ENCODE peak calls at places on chromosomes 1 and 21, in four cellular contexts. One of them, this sample, is unnamed.
A peak's percentile ranks its signal among the peaks of the same experiment; 100 is the strongest.

GRCh38 chr21:15943009-15943666 is 213.4 kb downstream of the USP25 start:
- DNase-seq in mesenchymal stem cell: no peak
- DNase-seq in trophoblast cell: no peak
- DNase-seq in H9: no peak
- DNase-seq in this sample: no peak

GRCh38 chr1:29379438-29380073 is 143.2 kb downstream of the PTPRU start:
- DNase-seq in mesenchymal stem cell: peak; percentile 15
- DNase-seq in H9: peak; percentile 61
- DNase-seq in trophoblast cell: peak; percentile 44
- DNase-seq in this sample: peak; percentile 42

GRCh38 chr1:112674440-112674985 is at the start of gene MOV10:
- DNase-seq in H9: peak; percentile 77
- DNase-seq in trophoblast cell: peak; percentile 73
- DNase-seq in mesenchymal stem cell: peak; percentile 88
- DNase-seq in this sample: peak; percentile 63

GRCh38 chr1:40182956-40183710 is 21.9 kb downstream of the RLF start:
- DNase-seq in H9: no peak
- DNase-seq in mesenchymal stem cell: peak; percentile 55
- DNase-seq in trophoblast cell: peak; percentile 32
- DNase-seq in this sample: no peak

GRCh38 chr1:154862927-154863701 is 7.0 kb downstream of the KCNN3 start:
- DNase-seq in H9: no peak
- DNase-seq in trophoblast cell: no peak
- DNase-seq in mesenchymal stem cell: no peak
- DNase-seq in this sample: no peak

GRCh38 chr1:37650173-37650572 is 15.5 kb upstream of the RSPO1 start:
- DNase-seq in H9: no peak
- DNase-seq in mesenchymal stem cell: no peak
- DNase-seq in trophoblast cell: no peak
- DNase-seq in this sample: no peak

GRCh38 chr1:149962039-149962647 is 25.5 kb upstream of the MTMR11 start:
- DNase-seq in trophoblast cell: peak; percentile 88
- DNase-seq in H9: peak; percentile 41
- DNase-seq in mesenchymal stem cell: peak; percentile 81
- DNase-seq in this sample: peak; percentile 41

GRCh38 chr1:221849110-221849509 is 107.2 kb upstream of the DUSP10 start:
- DNase-seq in H9: no peak
- DNase-seq in mesenchymal stem cell: no peak
- DNase-seq in trophoblast cell: peak; percentile 38
- DNase-seq in this sample: no peak

GRCh38 chr1:219813344-219813743 is 115.0 kb downstream of the SLC30A10 start:
- DNase-seq in trophoblast cell: no peak
- DNase-seq in mesenchymal stem cell: no peak
- DNase-seq in H9: no peak
- DNase-seq in this sample: no peak

GRCh38 chr1:77824083-77824482 is 44.6 kb downstream of the MIGA1 start:
- DNase-seq in H9: no peak
- DNase-seq in trophoblast cell: peak; percentile 72
- DNase-seq in mesenchymal stem cell: peak; percentile 28
- DNase-seq in this sample: no peak

GRCh38 chr1:21865609-21865942 is 53.5 kb downstream of the LDLRAD2 start:
- DNase-seq in H9: no peak
- DNase-seq in mesenchymal stem cell: no peak
- DNase-seq in trophoblast cell: no peak
- DNase-seq in this sample: no peak

GRCh38 chr1:19750101-19750881 is 49.4 kb downstream of the TMCO4 start:
- DNase-seq in mesenchymal stem cell: no peak
- DNase-seq in trophoblast cell: no peak
- DNase-seq in H9: no peak
- DNase-seq in this sample: no peak

GRCh38 chr1:65955503-65955902 is 162.8 kb downstream of the PDE4B start:
- DNase-seq in mesenchymal stem cell: no peak
- DNase-seq in trophoblast cell: no peak
- DNase-seq in H9: no peak
- DNase-seq in this sample: no peak

GRCh38 chr1:38489844-38490270 is 369.7 kb downstream of the RRAGC start:
- DNase-seq in H9: peak; percentile 98
- DNase-seq in trophoblast cell: peak; percentile 26
- DNase-seq in mesenchymal stem cell: no peak
- DNase-seq in this sample: no peak

GRCh38 chr21:44428281-44428942 is 26.9 kb upstream of the LRRC3 start:
- DNase-seq in mesenchymal stem cell: peak; percentile 2
- DNase-seq in H9: peak; percentile 88
- DNase-seq in trophoblast cell: peak; percentile 71
- DNase-seq in this sample: no peak

GRCh38 chr1:233016798-233017197 is 66.4 kb downstream of the NTPCR start:
- DNase-seq in mesenchymal stem cell: peak; percentile 57
- DNase-seq in trophoblast cell: no peak
- DNase-seq in H9: no peak
- DNase-seq in this sample: no peak

GRCh38 chr1:160519542-160520435 is 3.3 kb downstream of the SLAMF6 start:
- DNase-seq in trophoblast cell: peak; percentile 59
- DNase-seq in mesenchymal stem cell: no peak
- DNase-seq in H9: no peak
- DNase-seq in this sample: no peak

GRCh38 chr1:210024996-210025395 is 87.0 kb downstream of the SYT14 start:
- DNase-seq in H9: peak; percentile 48
- DNase-seq in trophoblast cell: no peak
- DNase-seq in mesenchymal stem cell: no peak
- DNase-seq in this sample: no peak

GRCh38 chr1:64019818-64020217 is 183.6 kb upstream of the UBE2U start:
- DNase-seq in H9: no peak
- DNase-seq in mesenchymal stem cell: peak; percentile 83
- DNase-seq in trophoblast cell: peak; percentile 62
- DNase-seq in this sample: no peak

GRCh38 chr1:94537254-94537653 is 4.3 kb downstream of the F3 start:
- DNase-seq in trophoblast cell: no peak
- DNase-seq in H9: no peak
- DNase-seq in mesenchymal stem cell: no peak
- DNase-seq in this sample: no peak

GRCh38 chr1:66250483-66250882 is 283.5 kb upstream of the SGIP1 start:
- DNase-seq in H9: no peak
- DNase-seq in trophoblast cell: peak; percentile 45
- DNase-seq in mesenchymal stem cell: peak; percentile 74
- DNase-seq in this sample: no peak

GRCh38 chr1:54290443-54291184 is 90.6 kb downstream of the MRPL37 start:
- DNase-seq in mesenchymal stem cell: peak; percentile 83
- DNase-seq in H9: no peak
- DNase-seq in trophoblast cell: no peak
- DNase-seq in this sample: no peak

GRCh38 chr1:180345148-180345547 is 115.1 kb downstream of the LHX4 start:
- DNase-seq in mesenchymal stem cell: no peak
- DNase-seq in trophoblast cell: no peak
- DNase-seq in H9: no peak
- DNase-seq in this sample: no peak

GRCh38 chr1:8631163-8631562 is 186.3 kb downstream of the RERE start:
- DNase-seq in mesenchymal stem cell: peak; percentile 38
- DNase-seq in H9: no peak
- DNase-seq in trophoblast cell: peak; percentile 19
- DNase-seq in this sample: no peak

GRCh38 chr1:223712184-223712855 is at the start of gene CAPN2:
- DNase-seq in mesenchymal stem cell: peak; percentile 89
- DNase-seq in H9: peak; percentile 72
- DNase-seq in trophoblast cell: peak; percentile 90
- DNase-seq in this sample: peak; percentile 64

GRCh38 chr1:219027161-219027673 is 146.5 kb upstream of the LYPLAL1 start:
- DNase-seq in H9: no peak
- DNase-seq in trophoblast cell: no peak
- DNase-seq in mesenchymal stem cell: no peak
- DNase-seq in this sample: no peak

GRCh38 chr1:6254691-6255090 is 6.2 kb downstream of the GPR153 start:
- DNase-seq in mesenchymal stem cell: no peak
- DNase-seq in H9: no peak
- DNase-seq in trophoblast cell: no peak
- DNase-seq in this sample: no peak

GRCh38 chr1:180231506-180232420 is 1.7 kb downstream of the LHX4 start:
- DNase-seq in H9: peak; percentile 76
- DNase-seq in trophoblast cell: peak; percentile 42
- DNase-seq in mesenchymal stem cell: peak; percentile 53
- DNase-seq in this sample: no peak

GRCh38 chr1:42756956-42757891 is 9.6 kb downstream of the P3H1 start:
- DNase-seq in H9: peak; percentile 70
- DNase-seq in mesenchymal stem cell: peak; percentile 81
- DNase-seq in trophoblast cell: peak; percentile 82
- DNase-seq in this sample: peak; percentile 43

GRCh38 chr1:2545754-2546514 is 10.2 kb upstream of the TNFRSF14 start:
- DNase-seq in trophoblast cell: peak; percentile 90
- DNase-seq in mesenchymal stem cell: peak; percentile 87
- DNase-seq in H9: peak; percentile 97
- DNase-seq in this sample: peak; percentile 91

GRCh38 chr1:2544875-2545638 is 11.1 kb upstream of the TNFRSF14 start:
- DNase-seq in H9: no peak
- DNase-seq in trophoblast cell: peak; percentile 89
- DNase-seq in mesenchymal stem cell: no peak
- DNase-seq in this sample: peak; percentile 78

GRCh38 chr1:2546515-2547209 is 9.5 kb upstream of the TNFRSF14 start:
- DNase-seq in trophoblast cell: peak; percentile 77
- DNase-seq in H9: peak; percentile 94
- DNase-seq in mesenchymal stem cell: peak; percentile 85
- DNase-seq in this sample: peak; percentile 70

GRCh38 chr1:2548068-2548589 is 8.0 kb upstream of the TNFRSF14 start:
- DNase-seq in trophoblast cell: peak; percentile 88
- DNase-seq in mesenchymal stem cell: peak; percentile 63
- DNase-seq in H9: peak; percentile 91
- DNase-seq in this sample: peak; percentile 76

GRCh38 chr1:2547210-2548067 is 8.7 kb upstream of the TNFRSF14 start:
- DNase-seq in trophoblast cell: peak; percentile 13
- DNase-seq in H9: no peak
- DNase-seq in mesenchymal stem cell: no peak
- DNase-seq in this sample: no peak
- H4K8ac ChIP-seq in trophoblast cell: no peak overlapping the region
- H4K8ac ChIP-seq in H9: no peak overlapping the region
- H4K8ac ChIP-seq in mesenchymal stem cell: peak overlapping the region; percentile 71
- H4K8ac ChIP-seq in this sample: no peak overlapping the region

GRCh38 chr1:32540589-32540988 is 1.4 kb downstream of the ZBTB8A start:
- DNase-seq in mesenchymal stem cell: peak; percentile 5
- DNase-seq in trophoblast cell: no peak
- DNase-seq in H9: no peak
- DNase-seq in this sample: no peak

GRCh38 chr1:32539584-32540571 is 651 bp downstream of the ZBTB8A start:
- DNase-seq in mesenchymal stem cell: peak; percentile 51
- DNase-seq in H9: peak; percentile 46
- DNase-seq in trophoblast cell: peak; percentile 65
- DNase-seq in this sample: peak; percentile 45

GRCh38 chr1:32536764-32537163 is 2.5 kb upstream of the ZBTB8A start:
- DNase-seq in trophoblast cell: peak; percentile 75
- DNase-seq in mesenchymal stem cell: no peak
- DNase-seq in H9: no peak
- DNase-seq in this sample: no peak

GRCh38 chr1:32541064-32541566 is 1.9 kb downstream of the ZBTB8A start:
- DNase-seq in mesenchymal stem cell: no peak
- DNase-seq in trophoblast cell: no peak
- DNase-seq in H9: no peak
- DNase-seq in this sample: no peak

GRCh38 chr1:32538887-32539583 is at the start of gene ZBTB8A:
- DNase-seq in H9: peak; percentile 67
- DNase-seq in trophoblast cell: peak; percentile 72
- DNase-seq in mesenchymal stem cell: peak; percentile 76
- DNase-seq in this sample: peak; percentile 44
- H4K91ac ChIP-seq in H9: no peak within 1 kb of the TSS
- H4K91ac ChIP-seq in trophoblast cell: peak within 1 kb of the TSS; percentile 91
- H4K91ac ChIP-seq in mesenchymal stem cell: peak within 1 kb of the TSS; percentile 55
- H4K91ac ChIP-seq in this sample: no peak within 1 kb of the TSS

GRCh38 chr1:172918478-172918877 is 132.3 kb downstream of the TNFSF18 start:
- DNase-seq in trophoblast cell: no peak
- DNase-seq in H9: no peak
- DNase-seq in mesenchymal stem cell: no peak
- DNase-seq in this sample: no peak

GRCh38 chr1:172915276-172915675 is 135.5 kb downstream of the TNFSF18 start:
- DNase-seq in trophoblast cell: no peak
- DNase-seq in mesenchymal stem cell: no peak
- DNase-seq in H9: no peak
- DNase-seq in this sample: no peak

GRCh38 chr1:172914517-172915144 is 136.1 kb downstream of the TNFSF18 start:
- DNase-seq in trophoblast cell: no peak
- DNase-seq in mesenchymal stem cell: peak; percentile 87
- DNase-seq in H9: no peak
- DNase-seq in this sample: no peak

GRCh38 chr1:172916126-172916525 is 134.6 kb downstream of the TNFSF18 start:
- DNase-seq in trophoblast cell: no peak
- DNase-seq in H9: no peak
- DNase-seq in mesenchymal stem cell: no peak
- DNase-seq in this sample: no peak

GRCh38 chr1:172917972-172918371 is 132.8 kb downstream of the TNFSF18 start:
- DNase-seq in H9: no peak
- DNase-seq in trophoblast cell: peak; percentile 86
- DNase-seq in mesenchymal stem cell: peak; percentile 89
- DNase-seq in this sample: no peak
- H3K4me1 ChIP-seq in H9: no peaks in the 10 kb centered on the region
- H3K4me1 ChIP-seq in trophoblast cell: peaks cover 2% of the 10 kb centered on the region
- H3K4me1 ChIP-seq in mesenchymal stem cell: peaks cover 1% of the 10 kb centered on the region
- H3K4me1 ChIP-seq in this sample: no peaks in the 10 kb centered on the region

GRCh38 chr1:200028586-200029034 is 1.1 kb downstream of the NR5A2 start:
- DNase-seq in trophoblast cell: no peak
- DNase-seq in H9: no peak
- DNase-seq in mesenchymal stem cell: peak; percentile 12
- DNase-seq in this sample: peak; percentile 20
- H4K8ac ChIP-seq in trophoblast cell: no peak overlapping the region
- H4K8ac ChIP-seq in H9: no peak overlapping the region
- H4K8ac ChIP-seq in mesenchymal stem cell: no peak overlapping the region
- H4K8ac ChIP-seq in this sample: no peak overlapping the region

This sample was measured in neuronal stem cell.